ENCODE peak calls at places on chromosomes 3 and 15, in four cellular contexts. J is hepatic stellate cell, Y is GM12864, T is fibroblast of villous mesenchyme. Q is an unnamed sample.

GRCh38 chr15:73273181-73274002 is 95.4 kb downstream of the HCN4 start:
- DNase-seq in J (peak), T (peak), Y (no peak), Q (peak)

GRCh38 chr15:72342385-72342784 is 22.4 kb upstream of the CELF6 start:
- DNase-seq in J (no peak), T (peak), Y (no peak), Q (peak)

GRCh38 chr15:70356919-70357318 is 259.2 kb upstream of the TLE3 start:
- DNase-seq in J (no peak), Y (no peak), T (no peak), Q (peak)

GRCh38 chr3:40191850-40192448 is 117.6 kb upstream of the EIF1B start:
- DNase-seq in J (peak), Y (no peak), T (peak), Q (peak)

GRCh38 chr3:35321008-35321407 is 318.3 kb upstream of the ARPP21 start:
- DNase-seq in J (no peak), Y (no peak), T (no peak), Q (no peak)

GRCh38 chr3:132325634-132326033 is 8.4 kb downstream of the ACP3 start:
- DNase-seq in J (no peak), Y (no peak), T (no peak), Q (no peak)

GRCh38 chr3:29065211-29065785 is 215.6 kb upstream of the RBMS3 start:
- DNase-seq in T (peak), J (peak), Y (no peak), Q (peak)

GRCh38 chr3:29335438-29335837 is 54.6 kb downstream of the RBMS3 start:
- DNase-seq in Y (no peak), J (peak), T (peak), Q (peak)

GRCh38 chr3:49638445-49638844 is 35.7 kb upstream of the APEH start:
- DNase-seq in Y (no peak), J (peak), T (peak), Q (peak)

GRCh38 chr3:64667887-64668581 is 19.8 kb downstream of the ADAMTS9 start:
- DNase-seq in Y (no peak), J (no peak), T (no peak), Q (no peak)

GRCh38 chr15:98866503-98866902 is 141.1 kb downstream of the PGPEP1L start:
- DNase-seq in Y (no peak), J (peak), T (peak), Q (peak)

GRCh38 chr15:58260186-58260910 is 122.2 kb downstream of the AQP9 start:
- DNase-seq in J (no peak), Y (no peak), T (peak), Q (no peak)

GRCh38 chr3:195221015-195221853 is 49.7 kb downstream of the XXYLT1 start:
- DNase-seq in Y (no peak), J (no peak), T (peak), Q (peak)

GRCh38 chr15:81491414-81492101 is 117.5 kb upstream of the TMC3 start:
- DNase-seq in J (no peak), T (no peak), Y (no peak), Q (no peak)

GRCh38 chr3:113660901-113661300 is 35.5 kb downstream of the USF3 start:
- DNase-seq in T (peak), Y (no peak), J (no peak), Q (no peak)

Q was measured in osteoblast.